ENCODE peak calls at places on chromosomes 5 and 9, in ten cellular contexts. K is stimulated activated naive CD4-positive, alpha-beta T cell treated with Interleukin-2 at 50 U/mL for 16 hours; M is H54; J is dorsolateral prefrontal cortex; L is WTC11; Z is stimulated activated CD4-positive, alpha-beta T cell treated with anti-CD3 and anti-CD28 coated beads, Interleukin-1b, Interleukin-23, amount 100 ng/mL, for 24 hours; Y is A549; A is cerebellum; D is NCI-H1694 treated with DMSO at 0.1 percent for 48 hours; X is NAMALWA. F is an unnamed sample.

GRCh38 chr5:74582853-74583252 is 57.7 kb downstream of the ENC1 start:
- DNase-seq in D (no peak), K (no peak), L (no peak), Z (no peak), A (no peak), J (no peak), Y (no peak), M (no peak), X (no peak), F (no peak)

GRCh38 chr5:42951169-42951846 is 88.8 kb downstream of the ANXA2R start:
- DNase-seq in Y (no peak), Z (peak), J (no peak), X (no peak), A (no peak), M (no peak), D (peak), K (peak), L (no peak), F (peak)

GRCh38 chr5:56761486-56761885 is 53.9 kb upstream of the MAP3K1 start:
- DNase-seq in L (no peak), A (no peak), Z (no peak), Y (no peak), D (no peak), K (no peak), J (no peak), M (no peak), X (no peak), F (no peak)

GRCh38 chr5:8829322-8830029 is 716.4 kb downstream of the SEMA5A start:
- DNase-seq in D (no peak), L (no peak), K (no peak), X (no peak), J (no peak), Z (no peak), A (no peak), M (peak), Y (peak), F (no peak)

GRCh38 chr9:78567693-78568092 is 270.8 kb downstream of the PSAT1 start:
- DNase-seq in M (no peak), A (no peak), X (no peak), L (no peak), Y (no peak), K (no peak), J (no peak), Z (no peak), D (no peak), F (no peak)

GRCh38 chr9:6109986-6110385 is 94.6 kb upstream of the RANBP6 start:
- DNase-seq in K (no peak), Y (no peak), X (no peak), M (no peak), D (no peak), A (no peak), J (no peak), Z (no peak), L (no peak), F (no peak)

GRCh38 chr5:27472000-27472763 is 433.8 kb upstream of the CDH9 start:
- DNase-seq in X (peak), K (no peak), Z (no peak), J (no peak), Y (peak), L (peak), M (no peak), A (no peak), D (no peak), F (no peak)

GRCh38 chr9:14508884-14509283 is 184.3 kb downstream of the ZDHHC21 start:
- DNase-seq in Y (no peak), K (no peak), A (no peak), L (no peak), X (no peak), J (no peak), Z (no peak), D (no peak), M (no peak), F (no peak)

GRCh38 chr5:174259691-174260420 is 214.3 kb downstream of the NSG2 start:
- DNase-seq in X (no peak), J (no peak), Y (no peak), A (no peak), D (no peak), L (no peak), K (no peak), Z (no peak), M (no peak), F (no peak)

GRCh38 chr9:76181020-76181641 is 213.1 kb downstream of the RFK start:
- DNase-seq in Y (peak), X (no peak), D (no peak), J (no peak), K (no peak), M (peak), A (no peak), Z (no peak), L (no peak), F (no peak)

GRCh38 chr5:132829742-132830435 is 558 bp downstream of the SHROOM1 start:
- DNase-seq in Z (no peak), Y (peak), K (peak), J (peak), D (peak), A (peak), X (peak), L (peak), M (peak), F (peak)

GRCh38 chr5:181217111-181217804 is 5.8 kb upstream of the TRIM41 start:
- DNase-seq in Z (no peak), X (peak), A (peak), J (peak), L (peak), M (no peak), D (no peak), Y (peak), K (no peak), F (peak)

GRCh38 chr5:107796797-107797196 is 126.1 kb upstream of the EFNA5 start:
- DNase-seq in M (no peak), K (no peak), X (no peak), D (no peak), Z (no peak), L (no peak), Y (no peak), A (no peak), J (no peak), F (no peak)

GRCh38 chr5:68149189-68149588 is 66.4 kb upstream of the PIK3R1 start:
- DNase-seq in L (no peak), Y (no peak), D (no peak), J (no peak), K (no peak), A (no peak), X (no peak), M (no peak), Z (no peak), F (no peak)

GRCh38 chr9:110750272-110750671 is 81.7 kb downstream of the MUSK start:
- DNase-seq in X (no peak), L (no peak), J (no peak), Y (no peak), Z (no peak), K (no peak), M (no peak), D (no peak), A (no peak), F (no peak)

GRCh38 chr5:145509336-145510150 is 325.6 kb downstream of the PRELID2 start:
- DNase-seq in K (no peak), X (no peak), Y (no peak), M (no peak), L (no peak), J (no peak), D (no peak), Z (no peak), A (no peak), F (no peak)

GRCh38 chr5:52838306-52839015 is 50.7 kb downstream of the ITGA1 start:
- DNase-seq in M (no peak), A (no peak), K (no peak), D (no peak), Y (no peak), J (no peak), L (no peak), X (no peak), Z (no peak), F (no peak)

GRCh38 chr5:58582411-58583393 is at the start of gene RAB3C:
- DNase-seq in D (peak), A (peak), K (peak), Y (peak), M (peak), Z (no peak), L (peak), X (no peak), J (peak), F (peak)

GRCh38 chr5:83076742-83077661 is at the start of the genes TMEM167A and XRCC4:
- DNase-seq in K (peak), Y (peak), L (peak), D (peak), M (peak), X (peak), Z (peak), A (peak), J (peak), F (peak)

GRCh38 chr5:1737790-1738405 is 61.7 kb downstream of the MRPL36 start:
- DNase-seq in L (no peak), X (peak), K (no peak), A (no peak), D (no peak), Z (no peak), M (peak), J (no peak), Y (peak), F (peak)